ENCODE peak calls at places on chromosome 22, in eight cellular contexts. One of them, this sample, is unnamed.

GRCh38 chr22:42747701-42748513 is 27.2 kb upstream of the A4GALT start:
- DNase-seq in SK-N-SH: no peak
- DNase-seq in HCT116: no peak
- DNase-seq in GM23338: no peak
- DNase-seq in GM12878: no peak
- DNase-seq in HL-60: no peak
- DNase-seq in K562: no peak
- DNase-seq in HepG2: peak
- DNase-seq in this sample: no peak

GRCh38 chr22:22753526-22754267 is 109.3 kb downstream of the GGTLC2 start:
- DNase-seq in SK-N-SH: peak
- DNase-seq in HCT116: peak
- DNase-seq in GM23338: peak
- DNase-seq in GM12878: no peak
- DNase-seq in HL-60: peak
- DNase-seq in K562: peak
- DNase-seq in HepG2: peak
- DNase-seq in this sample: peak

GRCh38 chr22:23058481-23059336 is 11.6 kb upstream of the GNAZ start:
- DNase-seq in SK-N-SH: no peak
- DNase-seq in HCT116: no peak
- DNase-seq in GM23338: no peak
- DNase-seq in GM12878: no peak
- DNase-seq in HL-60: no peak
- DNase-seq in K562: peak
- DNase-seq in HepG2: no peak
- DNase-seq in this sample: no peak

GRCh38 chr22:49833340-49834007 is 5.8 kb upstream of the BRD1 start:
- DNase-seq in SK-N-SH: no peak
- DNase-seq in HCT116: peak
- DNase-seq in GM23338: no peak
- DNase-seq in GM12878: no peak
- DNase-seq in HL-60: no peak
- DNase-seq in K562: no peak
- DNase-seq in HepG2: no peak
- DNase-seq in this sample: no peak

GRCh38 chr22:48596111-48596860 is 1231.4 kb downstream of the BRD1 start:
- DNase-seq in SK-N-SH: no peak
- DNase-seq in HCT116: no peak
- DNase-seq in GM23338: no peak
- DNase-seq in GM12878: no peak
- DNase-seq in HL-60: no peak
- DNase-seq in K562: no peak
- DNase-seq in HepG2: no peak
- DNase-seq in this sample: no peak

GRCh38 chr22:30079952-30080533 is at the start of gene HORMAD2:
- DNase-seq in SK-N-SH: no peak
- DNase-seq in HCT116: no peak
- DNase-seq in GM23338: peak
- DNase-seq in GM12878: no peak
- DNase-seq in HL-60: no peak
- DNase-seq in K562: no peak
- DNase-seq in HepG2: no peak
- DNase-seq in this sample: no peak

GRCh38 chr22:41302016-41302767 is 867 bp downstream of the ZC3H7B start:
- DNase-seq in SK-N-SH: peak
- DNase-seq in HCT116: no peak
- DNase-seq in GM23338: peak
- DNase-seq in GM12878: no peak
- DNase-seq in HL-60: no peak
- DNase-seq in K562: peak
- DNase-seq in HepG2: no peak
- DNase-seq in this sample: no peak

GRCh38 chr22:42937164-42937854 is 77.6 kb downstream of the PACSIN2 start:
- DNase-seq in SK-N-SH: no peak
- DNase-seq in HCT116: peak
- DNase-seq in GM23338: no peak
- DNase-seq in GM12878: no peak
- DNase-seq in HL-60: no peak
- DNase-seq in K562: peak
- DNase-seq in HepG2: no peak
- DNase-seq in this sample: peak

GRCh38 chr22:36764060-36764459 is 11.9 kb downstream of the IFT27 start:
- DNase-seq in SK-N-SH: no peak
- DNase-seq in HCT116: no peak
- DNase-seq in GM23338: no peak
- DNase-seq in GM12878: no peak
- DNase-seq in HL-60: no peak
- DNase-seq in K562: no peak
- DNase-seq in HepG2: no peak
- DNase-seq in this sample: no peak

GRCh38 chr22:19056951-19057401 is 65.2 kb downstream of the DGCR2 start:
- DNase-seq in SK-N-SH: no peak
- DNase-seq in HCT116: no peak
- DNase-seq in GM23338: no peak
- DNase-seq in GM12878: no peak
- DNase-seq in HL-60: no peak
- DNase-seq in K562: no peak
- DNase-seq in HepG2: no peak
- DNase-seq in this sample: no peak

GRCh38 chr22:37062657-37063381 is 11.3 kb downstream of the KCTD17 start:
- DNase-seq in SK-N-SH: no peak
- DNase-seq in HCT116: no peak
- DNase-seq in GM23338: peak
- DNase-seq in GM12878: no peak
- DNase-seq in HL-60: no peak
- DNase-seq in K562: no peak
- DNase-seq in HepG2: no peak
- DNase-seq in this sample: no peak

GRCh38 chr22:17370036-17370765 is 941 bp downstream of the CECR2 start:
- DNase-seq in SK-N-SH: peak
- DNase-seq in HCT116: no peak
- DNase-seq in GM23338: peak
- DNase-seq in GM12878: no peak
- DNase-seq in HL-60: no peak
- DNase-seq in K562: no peak
- DNase-seq in HepG2: no peak
- DNase-seq in this sample: no peak

GRCh38 chr22:22408731-22409696 is 99.5 kb downstream of the ZNF280B start:
- DNase-seq in SK-N-SH: peak
- DNase-seq in HCT116: peak
- DNase-seq in GM23338: peak
- DNase-seq in GM12878: no peak
- DNase-seq in HL-60: no peak
- DNase-seq in K562: peak
- DNase-seq in HepG2: peak
- DNase-seq in this sample: peak

GRCh38 chr22:49035818-49036457 is 791.7 kb downstream of the BRD1 start:
- DNase-seq in SK-N-SH: no peak
- DNase-seq in HCT116: no peak
- DNase-seq in GM23338: no peak
- DNase-seq in GM12878: no peak
- DNase-seq in HL-60: no peak
- DNase-seq in K562: no peak
- DNase-seq in HepG2: no peak
- DNase-seq in this sample: no peak

GRCh38 chr22:42720263-42721044 is at the start of gene A4GALT:
- DNase-seq in SK-N-SH: peak
- DNase-seq in HCT116: no peak
- DNase-seq in GM23338: peak
- DNase-seq in GM12878: no peak
- DNase-seq in HL-60: no peak
- DNase-seq in K562: peak
- DNase-seq in HepG2: no peak
- DNase-seq in this sample: no peak

GRCh38 chr22:38465673-38466490 is 2.0 kb upstream of the KDELR3 start:
- DNase-seq in SK-N-SH: no peak
- DNase-seq in HCT116: no peak
- DNase-seq in GM23338: no peak
- DNase-seq in GM12878: no peak
- DNase-seq in HL-60: no peak
- DNase-seq in K562: no peak
- DNase-seq in HepG2: no peak
- DNase-seq in this sample: no peak

GRCh38 chr22:21837184-21837979 is 30.1 kb downstream of the MAPK1 start:
- DNase-seq in SK-N-SH: no peak
- DNase-seq in HCT116: peak
- DNase-seq in GM23338: peak
- DNase-seq in GM12878: no peak
- DNase-seq in HL-60: no peak
- DNase-seq in K562: no peak
- DNase-seq in HepG2: peak
- DNase-seq in this sample: peak

GRCh38 chr22:17199131-17199731 is 20.0 kb downstream of the ADA2 start:
- DNase-seq in SK-N-SH: peak
- DNase-seq in HCT116: no peak
- DNase-seq in GM23338: peak
- DNase-seq in GM12878: no peak
- DNase-seq in HL-60: no peak
- DNase-seq in K562: no peak
- DNase-seq in HepG2: no peak
- DNase-seq in this sample: no peak

GRCh38 chr22:30491381-30491780 is 14.1 kb downstream of the SEC14L4 start:
- DNase-seq in SK-N-SH: no peak
- DNase-seq in HCT116: no peak
- DNase-seq in GM23338: no peak
- DNase-seq in GM12878: no peak
- DNase-seq in HL-60: no peak
- DNase-seq in K562: no peak
- DNase-seq in HepG2: no peak
- DNase-seq in this sample: no peak

GRCh38 chr22:35380537-35381423 is at the start of gene HMOX1:
- DNase-seq in SK-N-SH: peak
- DNase-seq in HCT116: peak
- DNase-seq in GM23338: peak
- DNase-seq in GM12878: no peak
- DNase-seq in HL-60: peak
- DNase-seq in K562: no peak
- DNase-seq in HepG2: peak
- DNase-seq in this sample: peak

GRCh38 chr22:27564806-27565205 is 236.8 kb downstream of the MN1 start:
- DNase-seq in SK-N-SH: no peak
- DNase-seq in HCT116: no peak
- DNase-seq in GM23338: no peak
- DNase-seq in GM12878: no peak
- DNase-seq in HL-60: no peak
- DNase-seq in K562: no peak
- DNase-seq in HepG2: no peak
- DNase-seq in this sample: no peak

GRCh38 chr22:12601870-12602779 is 2925.9 kb upstream of the OR11H1 start:
- DNase-seq in SK-N-SH: peak
- DNase-seq in HCT116: no peak
- DNase-seq in GM23338: no peak
- DNase-seq in GM12878: no peak
- DNase-seq in HL-60: no peak
- DNase-seq in K562: peak
- DNase-seq in HepG2: peak
- DNase-seq in this sample: no peak

GRCh38 chr22:20787746-20788626 is 14.1 kb downstream of the SERPIND1 start:
- DNase-seq in SK-N-SH: no peak
- DNase-seq in HCT116: no peak
- DNase-seq in GM23338: no peak
- DNase-seq in GM12878: no peak
- DNase-seq in HL-60: no peak
- DNase-seq in K562: no peak
- DNase-seq in HepG2: no peak
- DNase-seq in this sample: no peak
- H3K27ac ChIP-seq in SK-N-SH: no peak
- H3K27ac ChIP-seq in HCT116: no peak
- H3K27ac ChIP-seq in GM23338: no peak
- H3K27ac ChIP-seq in GM12878: no peak
- H3K27ac ChIP-seq in HL-60: no peak
- H3K27ac ChIP-seq in K562: no peak
- H3K27ac ChIP-seq in HepG2: peak
- H3K27ac ChIP-seq in this sample: no peak

GRCh38 chr22:46491936-46492335 is 45.5 kb downstream of the CELSR1 start:
- DNase-seq in SK-N-SH: peak
- DNase-seq in HCT116: no peak
- DNase-seq in GM23338: no peak
- DNase-seq in GM12878: no peak
- DNase-seq in HL-60: no peak
- DNase-seq in K562: no peak
- DNase-seq in HepG2: no peak
- DNase-seq in this sample: no peak
- TF ChIP-seq REST in SK-N-SH: no peak
- TF ChIP-seq REST in HCT116: no peak
- TF ChIP-seq REST in GM23338: no peak
- TF ChIP-seq REST in GM12878: no peak
- TF ChIP-seq REST in HL-60: no peak
- TF ChIP-seq REST in K562: no peak
- TF ChIP-seq REST in HepG2: no peak
- TF ChIP-seq REST in this sample: no peak

GRCh38 chr22:44600386-44600785 is 101.6 kb upstream of the PRR5 start:
- DNase-seq in SK-N-SH: no peak
- DNase-seq in HCT116: no peak
- DNase-seq in GM23338: no peak
- DNase-seq in GM12878: no peak
- DNase-seq in HL-60: no peak
- DNase-seq in K562: no peak
- DNase-seq in HepG2: no peak
- DNase-seq in this sample: no peak
- H3K27ac ChIP-seq in SK-N-SH: no peak
- H3K27ac ChIP-seq in HCT116: no peak
- H3K27ac ChIP-seq in GM23338: no peak
- H3K27ac ChIP-seq in GM12878: no peak
- H3K27ac ChIP-seq in HL-60: peak
- H3K27ac ChIP-seq in K562: no peak
- H3K27ac ChIP-seq in HepG2: no peak
- H3K27ac ChIP-seq in this sample: no peak

DNA sequence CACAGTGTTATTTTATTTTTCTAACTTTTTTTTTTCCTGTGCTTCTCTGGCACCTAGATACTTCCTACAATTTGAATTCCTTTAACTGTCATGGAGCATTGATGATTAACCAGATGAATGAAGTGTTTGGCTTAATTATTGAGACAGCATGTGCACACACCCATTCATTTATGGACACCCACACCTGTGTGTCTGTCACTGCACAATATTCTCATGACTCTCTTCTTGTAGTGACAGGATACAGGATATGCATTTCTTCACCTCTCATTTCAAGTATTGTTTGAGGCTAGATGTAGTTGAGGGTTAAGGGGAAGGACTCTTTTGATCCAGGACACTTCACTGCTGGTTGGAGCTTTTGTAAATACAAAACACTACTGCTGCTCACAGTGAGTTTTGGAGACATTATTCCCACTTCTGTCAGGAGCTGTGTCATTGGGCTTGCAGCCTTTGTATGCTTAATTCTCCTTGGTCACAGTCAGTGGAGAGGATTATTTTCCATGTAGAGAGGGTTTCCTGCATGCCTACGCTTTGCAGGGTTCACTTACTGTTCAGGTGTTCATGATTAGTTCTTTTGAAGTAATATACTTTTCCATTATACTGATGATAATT is 33.5 kb downstream of the SPECC1L start:
- DNase-seq in SK-N-SH: no peak
- DNase-seq in HCT116: no peak
- DNase-seq in GM23338: no peak
- DNase-seq in GM12878: no peak
- DNase-seq in HL-60: no peak
- DNase-seq in K562: no peak
- DNase-seq in HepG2: no peak
- DNase-seq in this sample: no peak
- TF ChIP-seq REST in SK-N-SH: no peak
- TF ChIP-seq REST in HCT116: no peak
- TF ChIP-seq REST in GM23338: no peak
- TF ChIP-seq REST in GM12878: no peak
- TF ChIP-seq REST in HL-60: no peak
- TF ChIP-seq REST in K562: no peak
- TF ChIP-seq REST in HepG2: no peak
- TF ChIP-seq REST in this sample: no peak

This sample was measured in A549.